ENCODE peak calls at places on chromosomes 12 and 14, in ten cellular contexts. One of them, this sample, is unnamed. For H3K4me1, the result is how much of the 10 kb centered on the place peaks cover.

GRCh38 chr14:53278602-53279506 is 125.7 kb upstream of the DDHD1 start:
- DNase-seq in GM12878: no peak
- DNase-seq in mucosa of descending colon: no peak
- DNase-seq in CD4-positive, alpha-beta memory T cell: no peak
- DNase-seq in tibial nerve: no peak
- DNase-seq in neuronal stem cell: no peak
- DNase-seq in sigmoid colon: no peak
- DNase-seq in IMR-90: peak
- DNase-seq in heart left ventricle: peak
- DNase-seq in endodermal cell: no peak
- DNase-seq in this sample: no peak

GRCh38 chr12:15155271-15155670 is 65.9 kb downstream of the RERG start:
- DNase-seq in neuronal stem cell: no peak
- DNase-seq in sigmoid colon: no peak
- DNase-seq in GM12878: no peak
- DNase-seq in mucosa of descending colon: no peak
- DNase-seq in endodermal cell: no peak
- DNase-seq in IMR-90: no peak
- DNase-seq in heart left ventricle: no peak
- DNase-seq in CD4-positive, alpha-beta memory T cell: no peak
- DNase-seq in tibial nerve: no peak
- DNase-seq in this sample: no peak

GRCh38 chr12:31728289-31728916 is 418 bp downstream of the AMN1 start:
- DNase-seq in tibial nerve: no peak
- DNase-seq in neuronal stem cell: no peak
- DNase-seq in mucosa of descending colon: peak
- DNase-seq in IMR-90: no peak
- DNase-seq in sigmoid colon: peak
- DNase-seq in CD4-positive, alpha-beta memory T cell: no peak
- DNase-seq in GM12878: no peak
- DNase-seq in endodermal cell: no peak
- DNase-seq in heart left ventricle: no peak
- DNase-seq in this sample: no peak

GRCh38 chr12:123306200-123306599 is 34.5 kb upstream of the CDK2AP1 start:
- DNase-seq in heart left ventricle: no peak
- DNase-seq in mucosa of descending colon: no peak
- DNase-seq in sigmoid colon: no peak
- DNase-seq in IMR-90: no peak
- DNase-seq in CD4-positive, alpha-beta memory T cell: no peak
- DNase-seq in endodermal cell: no peak
- DNase-seq in GM12878: no peak
- DNase-seq in neuronal stem cell: no peak
- DNase-seq in tibial nerve: no peak
- DNase-seq in this sample: no peak

GRCh38 chr12:112121780-112122565 is 3.4 kb upstream of the TRAFD1 start:
- DNase-seq in IMR-90: peak
- DNase-seq in CD4-positive, alpha-beta memory T cell: no peak
- DNase-seq in endodermal cell: peak
- DNase-seq in mucosa of descending colon: peak
- DNase-seq in sigmoid colon: peak
- DNase-seq in heart left ventricle: peak
- DNase-seq in GM12878: no peak
- DNase-seq in tibial nerve: peak
- DNase-seq in neuronal stem cell: no peak
- DNase-seq in this sample: peak

GRCh38 chr12:65019696-65020095 is 101.4 kb downstream of the WIF1 start:
- DNase-seq in heart left ventricle: no peak
- DNase-seq in CD4-positive, alpha-beta memory T cell: no peak
- DNase-seq in endodermal cell: no peak
- DNase-seq in neuronal stem cell: no peak
- DNase-seq in mucosa of descending colon: no peak
- DNase-seq in sigmoid colon: no peak
- DNase-seq in GM12878: no peak
- DNase-seq in IMR-90: no peak
- DNase-seq in tibial nerve: no peak
- DNase-seq in this sample: no peak

GRCh38 chr12:53739285-53740129 is 12.3 kb upstream of the CALCOCO1 start:
- DNase-seq in neuronal stem cell: no peak
- DNase-seq in GM12878: no peak
- DNase-seq in CD4-positive, alpha-beta memory T cell: no peak
- DNase-seq in tibial nerve: no peak
- DNase-seq in sigmoid colon: no peak
- DNase-seq in endodermal cell: peak
- DNase-seq in mucosa of descending colon: no peak
- DNase-seq in IMR-90: no peak
- DNase-seq in heart left ventricle: no peak
- DNase-seq in this sample: no peak

GRCh38 chr12:26125451-26126339 is 858 bp upstream of the BHLHE41 start:
- DNase-seq in GM12878: no peak
- DNase-seq in CD4-positive, alpha-beta memory T cell: no peak
- DNase-seq in endodermal cell: peak
- DNase-seq in neuronal stem cell: peak
- DNase-seq in heart left ventricle: peak
- DNase-seq in IMR-90: peak
- DNase-seq in tibial nerve: peak
- DNase-seq in mucosa of descending colon: peak
- DNase-seq in sigmoid colon: peak
- DNase-seq in this sample: peak

GRCh38 chr12:126112141-126112540 is 1046.9 kb downstream of the AACS start:
- DNase-seq in endodermal cell: no peak
- DNase-seq in sigmoid colon: no peak
- DNase-seq in heart left ventricle: no peak
- DNase-seq in mucosa of descending colon: no peak
- DNase-seq in CD4-positive, alpha-beta memory T cell: no peak
- DNase-seq in tibial nerve: no peak
- DNase-seq in IMR-90: no peak
- DNase-seq in GM12878: no peak
- DNase-seq in neuronal stem cell: no peak
- DNase-seq in this sample: no peak

GRCh38 chr12:25155031-25155576 is 39.9 kb downstream of the DNAI7 start:
- DNase-seq in endodermal cell: no peak
- DNase-seq in mucosa of descending colon: no peak
- DNase-seq in IMR-90: peak
- DNase-seq in heart left ventricle: no peak
- DNase-seq in neuronal stem cell: peak
- DNase-seq in tibial nerve: no peak
- DNase-seq in GM12878: peak
- DNase-seq in sigmoid colon: no peak
- DNase-seq in CD4-positive, alpha-beta memory T cell: peak
- DNase-seq in this sample: no peak

GRCh38 chr12:100234591-100235304 is 32.1 kb downstream of the DEPDC4 start:
- DNase-seq in GM12878: peak
- DNase-seq in heart left ventricle: no peak
- DNase-seq in IMR-90: peak
- DNase-seq in endodermal cell: no peak
- DNase-seq in tibial nerve: no peak
- DNase-seq in mucosa of descending colon: no peak
- DNase-seq in sigmoid colon: no peak
- DNase-seq in CD4-positive, alpha-beta memory T cell: peak
- DNase-seq in neuronal stem cell: no peak
- DNase-seq in this sample: no peak

GRCh38 chr12:13171921-13172859 is 24.3 kb upstream of the EMP1 start:
- DNase-seq in CD4-positive, alpha-beta memory T cell: no peak
- DNase-seq in GM12878: no peak
- DNase-seq in neuronal stem cell: no peak
- DNase-seq in IMR-90: no peak
- DNase-seq in tibial nerve: no peak
- DNase-seq in endodermal cell: peak
- DNase-seq in sigmoid colon: no peak
- DNase-seq in mucosa of descending colon: no peak
- DNase-seq in heart left ventricle: no peak
- DNase-seq in this sample: peak

GRCh38 chr12:9669019-9669326 is 540 bp upstream of the CLEC2D start:
- DNase-seq in heart left ventricle: no peak
- DNase-seq in neuronal stem cell: no peak
- DNase-seq in CD4-positive, alpha-beta memory T cell: no peak
- DNase-seq in sigmoid colon: no peak
- DNase-seq in GM12878: no peak
- DNase-seq in endodermal cell: no peak
- DNase-seq in IMR-90: no peak
- DNase-seq in mucosa of descending colon: no peak
- DNase-seq in tibial nerve: no peak
- DNase-seq in this sample: no peak

DNA sequence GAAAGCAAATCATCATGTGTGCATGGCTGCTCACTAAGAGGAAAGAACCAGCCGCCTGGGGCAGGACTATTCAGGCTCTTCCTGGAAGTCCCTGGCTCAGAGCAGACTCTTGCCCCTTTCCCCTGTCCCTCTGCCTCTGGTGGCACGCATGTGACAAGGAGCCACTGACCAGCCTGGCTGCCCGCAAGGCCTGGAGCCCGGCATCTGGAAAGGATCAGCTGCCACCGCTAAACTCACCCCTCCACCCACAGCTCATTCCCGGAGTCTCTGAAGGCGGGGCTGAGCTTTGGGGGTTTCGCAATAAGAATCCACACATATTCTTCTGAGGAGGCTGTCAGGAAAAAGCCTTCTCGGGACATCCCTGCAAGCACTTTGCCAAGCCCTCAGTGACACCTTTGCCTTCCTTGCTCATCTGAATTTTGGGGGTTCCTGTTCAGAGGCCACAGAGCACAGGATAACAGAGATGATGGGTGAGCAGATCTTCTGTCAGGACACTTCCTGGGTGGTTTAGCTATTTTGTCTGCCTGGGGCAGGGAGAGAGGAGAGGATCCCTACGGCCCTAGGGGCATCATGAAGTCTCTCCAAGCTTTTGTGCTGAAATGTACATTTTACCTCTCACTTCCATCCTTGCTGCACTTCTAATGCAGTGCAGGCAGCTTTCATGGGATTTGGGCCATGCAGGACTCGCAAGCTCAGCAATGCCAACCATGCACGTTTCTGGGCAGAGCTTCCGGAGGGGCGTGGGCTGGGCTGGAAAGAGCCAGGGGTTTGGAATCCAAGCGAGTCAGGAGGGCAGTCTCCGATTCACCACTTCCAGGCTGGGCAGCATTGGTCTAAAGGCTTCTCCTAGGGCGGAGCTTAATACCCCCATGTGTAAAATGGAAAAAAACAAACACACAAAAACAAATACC is 124.8 kb upstream of the MAP1LC3B2 start:
- DNase-seq in neuronal stem cell: no peak
- DNase-seq in heart left ventricle: peak
- DNase-seq in mucosa of descending colon: peak
- DNase-seq in tibial nerve: peak
- DNase-seq in IMR-90: peak
- DNase-seq in sigmoid colon: peak
- DNase-seq in CD4-positive, alpha-beta memory T cell: no peak
- DNase-seq in GM12878: no peak
- DNase-seq in endodermal cell: peak
- DNase-seq in this sample: peak
- H3K4me3 ChIP-seq in neuronal stem cell: no peak
- H3K4me3 ChIP-seq in heart left ventricle: peak
- H3K4me3 ChIP-seq in mucosa of descending colon: no peak
- H3K4me3 ChIP-seq in tibial nerve: peak
- H3K4me3 ChIP-seq in IMR-90: peak
- H3K4me3 ChIP-seq in sigmoid colon: peak
- H3K4me3 ChIP-seq in CD4-positive, alpha-beta memory T cell: no peak
- H3K4me3 ChIP-seq in GM12878: no peak
- H3K4me3 ChIP-seq in endodermal cell: no peak
- H3K4me3 ChIP-seq in this sample: no peak

GRCh38 chr14:51652168-51653095 is 722 bp downstream of the FRMD6 start:
- DNase-seq in IMR-90: no peak
- DNase-seq in sigmoid colon: peak
- DNase-seq in endodermal cell: peak
- DNase-seq in mucosa of descending colon: peak
- DNase-seq in neuronal stem cell: no peak
- DNase-seq in CD4-positive, alpha-beta memory T cell: peak
- DNase-seq in heart left ventricle: peak
- DNase-seq in GM12878: no peak
- DNase-seq in tibial nerve: no peak
- DNase-seq in this sample: peak
- H3K4me1 ChIP-seq in IMR-90: under half
- H3K4me1 ChIP-seq in sigmoid colon: under half
- H3K4me1 ChIP-seq in endodermal cell: under half
- H3K4me1 ChIP-seq in mucosa of descending colon: under half
- H3K4me1 ChIP-seq in neuronal stem cell: under half
- H3K4me1 ChIP-seq in CD4-positive, alpha-beta memory T cell: under half
- H3K4me1 ChIP-seq in heart left ventricle: under half
- H3K4me1 ChIP-seq in GM12878: under half
- H3K4me1 ChIP-seq in tibial nerve: under half
- H3K4me1 ChIP-seq in this sample: half or more

DNA sequence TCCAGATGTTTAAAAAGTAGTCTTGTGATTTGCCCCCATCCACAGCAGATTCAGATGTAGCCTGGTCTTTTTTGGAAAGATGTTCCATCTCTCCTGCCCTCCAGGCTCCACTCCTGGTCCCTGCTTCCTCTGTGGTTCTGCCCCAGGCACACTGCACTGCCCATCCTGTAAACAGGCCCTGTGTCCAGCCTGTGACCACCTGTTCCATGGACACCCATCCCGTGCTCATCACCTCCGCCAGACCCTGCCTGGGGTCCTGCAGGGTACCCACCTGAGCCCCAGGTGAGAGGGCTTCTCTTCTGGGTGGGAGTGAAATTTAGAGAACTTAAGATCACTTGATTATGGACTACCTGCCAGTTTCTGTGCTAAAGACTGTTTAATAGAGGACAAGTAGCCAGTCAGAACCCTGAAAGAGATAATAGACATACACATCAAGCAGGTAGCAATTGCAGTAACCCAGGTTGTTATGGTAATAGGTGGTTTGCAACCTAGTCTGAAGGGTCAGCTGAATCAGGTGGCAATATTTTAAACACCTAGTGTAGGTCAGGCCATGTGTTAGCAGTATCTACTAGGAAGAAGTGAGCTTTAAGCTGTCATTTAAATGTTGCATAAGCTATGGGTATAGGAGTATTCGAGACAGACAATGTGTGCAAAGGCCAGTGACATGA is 2.1 kb downstream of the RNF31 start:
- DNase-seq in heart left ventricle: no peak
- DNase-seq in IMR-90: no peak
- DNase-seq in endodermal cell: no peak
- DNase-seq in CD4-positive, alpha-beta memory T cell: no peak
- DNase-seq in mucosa of descending colon: no peak
- DNase-seq in GM12878: no peak
- DNase-seq in neuronal stem cell: no peak
- DNase-seq in tibial nerve: no peak
- DNase-seq in sigmoid colon: no peak
- DNase-seq in this sample: no peak
- H3K4me3 ChIP-seq in heart left ventricle: no peak
- H3K4me3 ChIP-seq in IMR-90: no peak
- H3K4me3 ChIP-seq in endodermal cell: no peak
- H3K4me3 ChIP-seq in CD4-positive, alpha-beta memory T cell: no peak
- H3K4me3 ChIP-seq in mucosa of descending colon: no peak
- H3K4me3 ChIP-seq in GM12878: peak
- H3K4me3 ChIP-seq in neuronal stem cell: no peak
- H3K4me3 ChIP-seq in tibial nerve: no peak
- H3K4me3 ChIP-seq in sigmoid colon: no peak
- H3K4me3 ChIP-seq in this sample: no peak

DNA sequence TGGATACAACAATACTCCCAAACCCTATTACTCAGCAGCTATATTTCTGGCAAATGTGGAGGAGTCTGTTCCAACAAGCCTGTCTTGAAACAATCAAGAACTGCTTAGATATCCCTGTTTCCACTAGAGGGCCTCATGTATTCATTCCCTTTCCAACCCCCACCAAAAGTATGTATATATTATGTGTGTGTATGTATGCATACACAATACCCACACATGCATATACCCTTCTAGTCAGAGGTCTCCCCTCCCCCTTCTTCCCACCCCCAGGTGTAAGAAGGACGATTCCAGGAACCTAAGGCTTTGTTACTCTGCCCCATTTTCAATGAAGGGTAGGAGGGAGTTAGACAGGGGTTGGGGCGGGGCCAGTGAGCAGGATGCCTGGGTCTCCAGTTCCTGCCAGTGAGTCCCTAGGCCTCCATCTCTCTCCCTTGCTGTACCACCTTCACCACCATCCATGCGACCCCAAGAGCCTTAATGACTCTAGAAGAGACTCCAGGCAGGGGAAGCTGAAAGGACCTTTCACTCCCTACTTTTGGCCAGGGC is at the start of gene DGKA:
- DNase-seq in heart left ventricle: no peak
- DNase-seq in tibial nerve: no peak
- DNase-seq in GM12878: peak
- DNase-seq in IMR-90: peak
- DNase-seq in mucosa of descending colon: peak
- DNase-seq in neuronal stem cell: no peak
- DNase-seq in endodermal cell: peak
- DNase-seq in CD4-positive, alpha-beta memory T cell: peak
- DNase-seq in sigmoid colon: peak
- DNase-seq in this sample: no peak
- H3K4me1 ChIP-seq in heart left ventricle: half or more
- H3K4me1 ChIP-seq in tibial nerve: under half
- H3K4me1 ChIP-seq in GM12878: under half
- H3K4me1 ChIP-seq in IMR-90: under half
- H3K4me1 ChIP-seq in mucosa of descending colon: under half
- H3K4me1 ChIP-seq in neuronal stem cell: under half
- H3K4me1 ChIP-seq in endodermal cell: under half
- H3K4me1 ChIP-seq in CD4-positive, alpha-beta memory T cell: half or more
- H3K4me1 ChIP-seq in sigmoid colon: half or more
- H3K4me1 ChIP-seq in this sample: under half

This sample was measured in RWPE2.